ENCODE peak calls at places on chromosome 9, in four cellular contexts. T, Q, U and P are unnamed samples.
A peak's percentile ranks its signal among the peaks of the same experiment; 100 is the strongest.

GRCh38 chr9:13900449-13900848 is 413.5 kb downstream of the NFIB start:
- DNase-seq in Q (no peak), U (no peak), T (no peak), P (no peak)

GRCh38 chr9:76456202-76456926 is 2.6 kb upstream of the GCNT1 start:
- DNase-seq in T (peak; percentile 44), U (peak; percentile 21), Q (peak; percentile 47), P (no peak)

GRCh38 chr9:20289416-20289815 is 332.9 kb downstream of the MLLT3 start:
- DNase-seq in Q (no peak), U (no peak), T (no peak), P (no peak)

GRCh38 chr9:131407717-131408195 is 13.9 kb downstream of the PRRC2B start:
- DNase-seq in Q (peak; percentile 70), T (no peak), U (peak; percentile 40), P (no peak)

GRCh38 chr9:127568971-127569818 is 42.9 kb upstream of the STXBP1 start:
- DNase-seq in U (peak; percentile 70), Q (peak; percentile 94), T (no peak), P (no peak)

GRCh38 chr9:125992557-125992956 is 245.4 kb downstream of the PBX3 start:
- DNase-seq in U (no peak), Q (no peak), T (no peak), P (no peak)

GRCh38 chr9:17578911-17579793 is at the start of gene SH3GL2:
- DNase-seq in Q (peak; percentile 64), U (no peak), T (no peak), P (peak; percentile 7)

GRCh38 chr9:137502008-137502913 is 43.1 kb upstream of the NSMF start:
- DNase-seq in T (no peak), U (no peak), Q (no peak), P (no peak)

GRCh38 chr9:70205366-70206020 is 53.3 kb upstream of the SMC5 start:
- DNase-seq in U (no peak), T (no peak), Q (peak; percentile 51), P (no peak)

GRCh38 chr9:112853882-112854585 is 36.6 kb downstream of the SLC46A2 start:
- DNase-seq in U (no peak), Q (no peak), T (no peak), P (no peak)

GRCh38 chr9:7977586-7977985 is 178.0 kb upstream of the DMAC1 start:
- DNase-seq in T (no peak), Q (no peak), U (no peak), P (no peak)

GRCh38 chr9:127569819-127570401 is 42.2 kb upstream of the STXBP1 start:
- DNase-seq in Q (no peak), T (no peak), U (no peak), P (peak; percentile 79)

GRCh38 chr9:97633859-97634485 is 351 bp downstream of the NCBP1 start:
- DNase-seq in T (no peak), Q (peak; percentile 25), U (no peak), P (no peak)

GRCh38 chr9:36120705-36121104 is 15.8 kb upstream of the GLIPR2 start:
- DNase-seq in U (no peak), Q (no peak), T (no peak), P (no peak)

GRCh38 chr9:88403340-88403739 is 15.1 kb downstream of the SPIN1 start:
- DNase-seq in U (no peak), T (no peak), Q (no peak), P (no peak)

GRCh38 chr9:99906403-99907207 is at the start of gene STX17:
- DNase-seq in Q (peak; percentile 86), T (no peak), U (peak; percentile 80), P (peak; percentile 29)

GRCh38 chr9:120490888-120491595 is 88.9 kb downstream of the CDK5RAP2 start:
- DNase-seq in Q (no peak), T (no peak), U (no peak), P (no peak)

GRCh38 chr9:84296146-84296843 is 44.3 kb downstream of the SLC28A3 start:
- DNase-seq in Q (peak; percentile 73), U (no peak), T (no peak), P (no peak)

GRCh38 chr9:110671849-110672248 is 3.3 kb downstream of the MUSK start:
- DNase-seq in Q (no peak), T (no peak), U (no peak), P (no peak)

GRCh38 chr9:81312346-81312745 is 377.0 kb downstream of the TLE1 start:
- DNase-seq in U (no peak), Q (no peak), T (no peak), P (no peak)

GRCh38 chr9:19677929-19678328 is 110.9 kb downstream of the SLC24A2 start:
- DNase-seq in Q (no peak), T (no peak), U (no peak), P (no peak)

GRCh38 chr9:131393622-131394463 is at the start of gene PRRC2B:
- DNase-seq in T (no peak), U (peak; percentile 76), Q (peak; percentile 95), P (no peak)

GRCh38 chr9:22342489-22343217 is 104.0 kb upstream of the DMRTA1 start:
- DNase-seq in T (no peak), Q (peak; percentile 67), U (no peak), P (peak; percentile 23)

GRCh38 chr9:104961701-104962359 is 33.9 kb upstream of the ABCA1 start:
- DNase-seq in T (no peak), Q (no peak), U (no peak), P (no peak)

GRCh38 chr9:101028346-101029299 is at the start of gene PLPPR1:
- DNase-seq in Q (peak; percentile 88), T (peak; percentile 11), U (no peak), P (peak; percentile 16)

GRCh38 chr9:75930766-75931311 is 40.4 kb downstream of the PCSK5 start:
- DNase-seq in T (no peak), U (no peak), Q (peak; percentile 64), P (no peak)

GRCh38 chr9:125293134-125293533 is 31.5 kb downstream of the GAPVD1 start:
- DNase-seq in Q (no peak), T (no peak), U (no peak), P (peak; percentile 28)

GRCh38 chr9:126499005-126499910 is 114.5 kb upstream of the LMX1B start:
- DNase-seq in T (no peak), U (peak; percentile 26), Q (peak; percentile 76), P (no peak)

GRCh38 chr9:128587453-128587852 is 35.1 kb downstream of the SPTAN1 start:
- DNase-seq in T (no peak), Q (no peak), U (no peak), P (no peak)